ENCODE peak calls at places on chromosomes 1 and 21, in five cellular contexts. L, Q, O, N and A are unnamed samples.

GRCh38 chr1:183416850-183417690 is 1.1 kb downstream of the NMNAT2 start:
- DNase-seq in N (peak), Q (peak), O (no peak), L (no peak), A (peak)

GRCh38 chr1:54256756-54257155 is 56.8 kb downstream of the MRPL37 start:
- DNase-seq in Q (no peak), O (no peak), L (no peak), N (no peak), A (no peak)

GRCh38 chr1:155183775-155184221 is 10.1 kb downstream of the TRIM46 start:
- DNase-seq in L (no peak), O (no peak), N (no peak), Q (no peak), A (peak)

GRCh38 chr1:41370756-41371420 is 9.7 kb downstream of the FOXO6 start:
- DNase-seq in L (no peak), Q (no peak), O (no peak), N (no peak), A (peak)

GRCh38 chr1:185241127-185241526 is 75.9 kb downstream of the IVNS1ABP start:
- DNase-seq in Q (no peak), O (no peak), L (no peak), N (no peak), A (no peak)

GRCh38 chr1:36523850-36524249 is 41.1 kb upstream of the CSF3R start:
- DNase-seq in O (no peak), Q (peak), N (no peak), L (no peak), A (no peak)

GRCh38 chr21:40680311-40680710 is 166.6 kb downstream of the DSCAM start:
- DNase-seq in O (no peak), Q (no peak), L (no peak), N (no peak), A (no peak)

GRCh38 chr1:3542635-3543034 is 68.7 kb downstream of the MEGF6 start:
- DNase-seq in N (no peak), O (no peak), L (no peak), Q (no peak), A (no peak)

GRCh38 chr21:23853796-23854379 is 1753.4 kb downstream of the MRPL39 start:
- DNase-seq in Q (no peak), L (no peak), N (no peak), O (no peak), A (peak)

GRCh38 chr1:156128749-156129682 is 14.5 kb downstream of the LMNA start:
- DNase-seq in N (no peak), L (no peak), O (no peak), Q (no peak), A (no peak)

GRCh38 chr1:104132386-104132973 is 382.8 kb downstream of the AMY1C start:
- DNase-seq in L (no peak), O (no peak), N (no peak), Q (no peak), A (peak)

GRCh38 chr1:96072021-96072420 is 649.6 kb upstream of the PTBP2 start:
- DNase-seq in Q (no peak), N (no peak), L (no peak), O (no peak), A (no peak)

GRCh38 chr1:9787702-9788101 is 36.1 kb downstream of the CLSTN1 start:
- DNase-seq in N (no peak), O (no peak), L (peak), Q (peak), A (no peak)

GRCh38 chr21:39927304-39927886 is 60.2 kb downstream of the PCP4 start:
- DNase-seq in L (no peak), Q (no peak), N (no peak), O (no peak), A (no peak)

GRCh38 chr1:160578175-160578693 is 1.1 kb downstream of the CD84 start:
- DNase-seq in N (no peak), L (no peak), O (no peak), Q (no peak), A (no peak)